ENCODE peak calls at places on chromosomes 2 and 18, in four cellular contexts. O is breast epithelium; M is mucosa of descending colon; T is naive thymus-derived CD4-positive, alpha-beta T cell. D is an unnamed sample.

GRCh38 chr2:174568425-174568824 is 29.2 kb downstream of the WIPF1 start:
- DNase-seq in M (no peak), O (no peak), T (no peak), D (no peak)

GRCh38 chr2:240389302-240389805 is 46.1 kb upstream of the GPC1 start:
- DNase-seq in O (no peak), T (no peak), M (peak; percentile 14), D (no peak)

GRCh38 chr18:38483326-38483725 is 917.7 kb upstream of the CELF4 start:
- DNase-seq in O (no peak), M (no peak), T (no peak), D (no peak)

GRCh38 chr2:157393350-157393749 is 50.5 kb downstream of the CYTIP start:
- DNase-seq in T (no peak), O (no peak), M (no peak), D (no peak)

GRCh38 chr18:7789853-7790552 is 222.9 kb downstream of the PTPRM start:
- DNase-seq in M (no peak), O (no peak), T (no peak), D (peak; percentile 5)

GRCh38 chr2:197810023-197810422 is 5.6 kb downstream of the PLCL1 start:
- DNase-seq in M (no peak), O (no peak), T (no peak), D (no peak)

GRCh38 chr2:158755310-158755709 is 39.8 kb upstream of the DAPL1 start:
- DNase-seq in M (no peak), T (no peak), O (no peak), D (no peak)

GRCh38 chr2:43041167-43041566 is 185.2 kb downstream of the ZFP36L2 start:
- DNase-seq in M (peak; percentile 24), O (no peak), T (no peak), D (no peak)

GRCh38 chr2:65991864-65992554 is 442.9 kb upstream of the MEIS1 start:
- DNase-seq in O (no peak), M (no peak), T (no peak), D (no peak)

DNA sequence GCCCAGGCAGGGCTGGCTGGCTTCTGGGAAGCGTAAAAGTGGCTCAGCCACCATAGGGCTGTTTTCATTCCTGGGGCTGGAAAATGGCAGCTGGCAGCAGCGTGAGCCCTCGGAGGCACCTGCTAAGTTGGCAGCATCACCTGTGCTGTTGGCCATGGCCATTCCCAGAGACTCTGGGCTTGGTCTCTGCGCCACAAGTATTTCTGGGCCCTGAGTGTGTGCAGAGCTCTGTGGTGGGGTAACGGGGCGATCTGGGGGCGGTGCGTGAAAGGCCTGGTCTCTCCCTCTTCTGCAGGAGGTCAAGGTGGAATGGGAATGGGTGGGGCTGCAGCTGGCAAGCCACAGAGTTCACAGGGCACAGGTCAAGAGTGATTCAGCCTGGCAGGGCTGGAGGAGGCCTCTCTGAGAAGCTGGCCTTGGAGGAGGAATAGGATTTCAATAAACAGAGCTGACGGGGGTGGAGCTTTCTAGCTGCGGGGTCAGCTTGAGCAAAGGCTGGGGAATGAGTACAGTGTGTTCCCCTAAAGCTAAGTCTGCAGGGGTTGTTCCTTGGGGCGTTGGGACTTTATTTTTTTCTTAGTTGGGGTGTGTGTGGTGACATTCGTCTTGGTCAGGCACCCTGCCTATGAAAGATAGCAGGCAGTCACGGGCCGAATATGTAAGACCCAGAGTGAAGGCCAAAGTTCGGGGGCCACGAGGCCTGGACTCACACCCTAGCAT is 10.3 kb upstream of the NTSR2 start:
- DNase-seq in T (no peak), O (no peak), M (no peak), D (no peak)
- H3K4me3 ChIP-seq in T (no peak overlapping the region), O (no peak overlapping the region), M (no peak overlapping the region), D (no peak overlapping the region)

DNA sequence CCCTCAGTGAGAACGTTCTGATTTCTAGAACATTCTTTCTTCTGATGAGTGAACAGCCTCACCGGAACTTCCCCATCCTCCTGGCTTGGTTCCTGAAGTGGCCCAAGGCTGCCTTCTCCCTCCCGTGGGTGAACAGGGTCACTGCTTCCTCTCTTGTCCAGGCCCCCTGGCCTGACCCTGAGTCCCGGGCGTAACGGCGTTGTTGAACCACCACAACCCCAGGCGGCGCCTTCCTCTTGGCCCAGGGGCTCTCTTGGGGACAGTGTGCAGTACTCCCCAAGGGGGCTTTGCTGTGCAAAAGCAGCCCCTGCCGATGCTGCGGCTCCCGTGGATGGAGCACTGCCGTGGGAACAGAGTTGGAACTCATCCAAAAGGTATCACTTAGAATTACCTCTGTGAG is 147.2 kb downstream of the TSN start:
- DNase-seq in M (no peak), T (no peak), O (no peak), D (no peak)
- H3K4me3 ChIP-seq in M (no peak overlapping the region), T (no peak overlapping the region), O (no peak overlapping the region), D (no peak overlapping the region)

DNA sequence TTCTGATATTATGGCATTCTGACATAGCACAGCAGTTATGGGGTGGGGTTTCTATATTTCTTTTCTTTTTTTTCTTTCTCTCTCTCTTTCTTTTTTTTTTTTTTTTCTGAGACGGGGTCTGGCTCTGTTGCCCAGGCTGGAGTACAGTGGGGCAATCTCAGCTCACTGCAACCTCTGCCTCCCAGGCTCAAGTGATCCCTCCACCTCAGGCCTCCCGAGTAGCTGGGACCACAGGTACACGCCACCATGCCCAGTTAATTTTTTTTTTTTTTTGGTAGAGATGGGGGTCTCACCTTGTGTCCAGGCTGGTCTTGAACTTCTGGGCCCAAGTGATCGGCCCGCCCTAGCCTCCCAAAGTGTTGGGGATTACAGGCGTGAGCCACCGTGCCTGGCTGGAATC is 7.5 kb upstream of the FAM98A start:
- DNase-seq in M (no peak), T (no peak), O (no peak), D (no peak)
- H3K4me3 ChIP-seq in M (no peak overlapping the region), T (no peak overlapping the region), O (no peak overlapping the region), D (no peak overlapping the region)

DNA sequence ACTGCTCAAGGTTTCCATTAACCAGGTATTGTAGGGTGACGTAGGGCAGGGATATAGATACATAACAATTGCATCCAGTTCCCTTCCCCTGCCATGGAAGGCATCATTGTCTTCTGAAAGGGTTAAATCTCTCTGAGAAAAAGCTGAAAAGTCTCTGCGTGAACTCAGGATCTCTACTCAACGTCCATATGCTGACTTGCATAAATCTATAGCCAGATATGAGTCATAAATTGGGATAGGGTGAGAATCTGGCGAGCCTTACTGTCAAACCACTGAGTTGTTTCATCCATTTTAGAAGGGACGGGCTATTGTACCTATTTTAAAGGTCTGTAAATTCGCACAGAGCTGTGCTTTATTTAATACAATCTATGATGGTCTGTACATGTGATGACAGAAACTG is 258.3 kb downstream of the L3MBTL4 start:
- DNase-seq in T (no peak), O (no peak), M (no peak), D (no peak)
- H3K4me3 ChIP-seq in T (no peak overlapping the region), O (no peak overlapping the region), M (no peak overlapping the region), D (no peak overlapping the region)

DNA sequence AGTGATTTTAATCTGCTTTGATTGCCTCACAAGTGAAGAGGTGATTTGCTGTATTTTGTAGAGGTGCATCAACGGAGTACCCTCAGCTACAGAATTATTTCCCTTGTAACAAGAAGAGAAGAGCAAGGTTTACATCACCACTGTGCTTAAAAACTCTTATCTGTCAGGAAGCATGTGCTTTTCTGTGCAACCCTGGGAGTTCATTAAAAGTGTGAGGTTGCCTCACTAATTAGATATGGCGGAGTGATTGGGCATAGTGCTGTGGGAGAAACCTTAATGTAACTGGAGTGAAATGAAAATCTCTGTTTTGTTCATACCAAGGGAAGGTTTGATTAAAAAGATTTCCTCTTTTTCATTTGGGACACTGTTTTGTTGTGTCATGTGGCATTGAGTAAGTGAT is 544.7 kb downstream of the PARD3B start:
- DNase-seq in O (no peak), M (no peak), T (no peak), D (no peak)
- H3K4me3 ChIP-seq in O (no peak overlapping the region), M (no peak overlapping the region), T (no peak overlapping the region), D (no peak overlapping the region)

GRCh38 chr18:47263828-47264314 is 12.4 kb upstream of the SKOR2 start:
- DNase-seq in O (no peak), T (no peak), M (no peak), D (no peak)
- H3K4me3 ChIP-seq in O (peak overlapping the region; percentile 10), T (no peak overlapping the region), M (no peak overlapping the region), D (peak overlapping the region; percentile 50)

DNA sequence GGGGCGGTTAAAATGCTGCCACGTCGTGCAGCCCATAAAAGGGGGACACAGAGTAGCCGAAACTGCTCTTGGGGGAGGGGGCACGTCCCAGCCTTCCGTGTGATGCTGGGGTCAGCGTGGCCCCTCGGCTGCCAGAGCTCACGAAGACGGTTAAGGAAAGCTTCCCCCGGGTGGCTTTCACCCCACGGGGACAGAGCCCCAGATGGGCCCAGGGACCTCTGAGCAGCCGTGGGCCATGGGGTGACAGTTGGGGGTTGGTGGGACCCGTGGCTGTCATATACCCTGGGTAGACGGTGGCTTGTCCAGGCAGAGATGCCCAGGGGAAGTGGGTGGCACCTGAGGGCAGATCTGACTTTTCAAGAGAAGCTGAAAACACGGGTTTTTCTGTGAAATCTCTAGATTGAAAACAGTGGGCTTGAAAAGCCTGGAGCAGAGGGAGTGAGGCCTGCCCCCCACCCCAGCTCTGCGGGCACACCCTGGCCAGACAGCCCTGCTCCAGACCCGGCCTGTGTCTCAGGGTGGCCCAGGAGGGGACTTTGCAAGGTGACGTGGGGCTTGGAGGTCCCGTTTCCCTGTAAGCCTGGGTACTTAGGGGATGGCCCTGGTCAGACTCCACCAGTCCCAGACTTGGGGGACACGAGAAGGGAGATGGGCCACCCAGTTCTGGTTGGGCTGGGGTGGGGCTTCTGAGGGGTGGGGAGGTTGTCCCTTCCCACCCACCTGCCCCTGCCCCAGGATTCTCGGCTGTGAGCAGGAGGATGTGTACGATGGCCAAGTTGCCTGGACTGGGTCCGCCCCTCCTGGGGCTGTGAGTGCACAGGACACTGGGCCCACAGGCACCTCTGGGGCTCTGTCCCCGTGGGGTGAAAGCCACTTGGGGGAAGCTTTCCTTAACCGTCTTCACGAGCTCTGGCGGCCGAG is 650 bp downstream of the NEU4 start:
- DNase-seq in T (no peak), M (peak; percentile 49), O (no peak), D (no peak)
- H3K4me3 ChIP-seq in T (no peak overlapping the region), M (peak overlapping the region; percentile 19), O (no peak overlapping the region), D (no peak overlapping the region)

GRCh38 chr18:39799010-39799409 is 2156.0 kb upstream of the PIK3C3 start:
- DNase-seq in M (no peak), T (no peak), O (no peak), D (no peak)
- H3K4me3 ChIP-seq in M (no peak overlapping the region), T (no peak overlapping the region), O (no peak overlapping the region), D (no peak overlapping the region)

DNA sequence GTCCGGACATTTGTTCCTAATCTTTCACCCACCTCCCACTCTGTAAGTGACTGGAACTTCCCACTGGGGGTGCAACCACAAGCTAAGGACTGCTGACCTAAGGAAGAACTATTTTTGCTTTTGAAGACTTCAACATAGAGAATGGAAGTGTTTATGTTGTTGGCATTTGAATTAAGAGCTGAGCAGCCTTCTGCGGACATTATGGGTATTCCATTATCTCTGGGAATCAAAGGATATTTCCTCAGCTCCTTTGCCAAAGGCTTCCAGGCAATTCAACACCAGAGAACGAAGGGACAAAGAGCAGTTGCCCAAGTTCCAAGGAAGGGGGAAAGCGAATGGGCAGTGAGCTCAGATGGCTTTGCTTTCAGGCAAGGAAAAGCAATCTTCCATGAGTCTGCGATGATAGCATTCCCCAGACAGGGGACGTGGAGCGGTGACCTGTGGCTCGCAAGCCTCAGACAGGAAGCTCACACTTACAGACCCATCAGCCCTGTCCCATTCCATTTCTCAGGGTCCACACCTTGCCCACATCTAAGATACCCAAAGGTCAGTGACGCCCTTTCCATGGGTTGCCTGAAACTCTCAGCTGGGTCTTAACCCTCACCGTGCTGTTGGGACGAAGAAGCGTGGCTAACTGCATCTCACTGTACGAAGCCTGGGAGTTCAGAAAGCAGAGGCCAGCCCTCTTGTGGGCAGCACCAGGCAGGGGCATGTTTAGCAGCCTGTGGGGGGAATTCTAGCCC is 116.8 kb downstream of the COPS8 start:
- DNase-seq in M (no peak), O (no peak), T (no peak), D (no peak)
- H3K4me3 ChIP-seq in M (no peak overlapping the region), O (no peak overlapping the region), T (no peak overlapping the region), D (no peak overlapping the region)

GRCh38 chr2:81600088-81600487 is 1295.5 kb upstream of the LRRTM1 start:
- DNase-seq in O (no peak), T (no peak), M (no peak), D (no peak)
- H3K4me3 ChIP-seq in O (no peak overlapping the region), T (no peak overlapping the region), M (no peak overlapping the region), D (no peak overlapping the region)

D was measured in AG09309.